ENCODE peak calls at places on chromosomes 6 and 20, in five cellular contexts. P is adrenal gland, Y is fibroblast of lung, E is pancreas, B is SK-N-SH. V is an unnamed sample.

GRCh38 chr6:89613790-89614189 is 24.8 kb downstream of the LYRM2 start:
- DNase-seq in P (no peak), Y (no peak), E (no peak), B (no peak), V (no peak)

GRCh38 chr6:89120371-89120770 is 2.5 kb upstream of the SRSF12 start:
- DNase-seq in P (no peak), Y (peak; percentile 44), E (no peak), B (no peak), V (no peak)

GRCh38 chr6:53651764-53652401 is 13.7 kb downstream of the KLHL31 start:
- DNase-seq in P (peak; percentile 76), Y (peak; percentile 64), E (peak; percentile 91), B (peak; percentile 80), V (peak; percentile 38)

GRCh38 chr6:119181046-119181445 is 102.6 kb upstream of the FAM184A start:
- DNase-seq in P (no peak), Y (no peak), E (no peak), B (no peak), V (no peak)

GRCh38 chr20:49699200-49699992 is 14.3 kb downstream of the B4GALT5 start:
- DNase-seq in P (no peak), Y (peak; percentile 87), E (no peak), B (no peak), V (no peak)

GRCh38 chr6:131107166-131107565 is 28.1 kb upstream of the AKAP7 start:
- DNase-seq in P (peak; percentile 35), Y (peak; percentile 96), E (no peak), B (no peak), V (no peak)

GRCh38 chr6:140463312-140463710 is 1088.9 kb upstream of the CITED2 start:
- DNase-seq in P (no peak), Y (no peak), E (no peak), B (no peak), V (no peak)

GRCh38 chr6:84674395-84674794 is 90.0 kb downstream of the TBX18 start:
- DNase-seq in P (no peak), Y (no peak), E (no peak), B (no peak), V (no peak)

GRCh38 chr6:170489836-170490235 is 63.3 kb downstream of the PSMB1 start:
- DNase-seq in P (no peak), Y (no peak), E (no peak), B (no peak), V (no peak)

GRCh38 chr6:19382676-19383075 is 454.5 kb upstream of the ID4 start:
- DNase-seq in P (no peak), Y (no peak), E (no peak), B (no peak), V (no peak)

GRCh38 chr6:132390451-132390850 is 10.8 kb downstream of the MOXD1 start:
- DNase-seq in P (no peak), Y (no peak), E (no peak), B (no peak), V (no peak)

GRCh38 chr6:134379086-134379485 is 61.2 kb upstream of the SGK1 start:
- DNase-seq in P (no peak), Y (no peak), E (peak; percentile 82), B (no peak), V (no peak)

GRCh38 chr20:58161192-58161591 is 67.3 kb downstream of the ANKRD60 start:
- DNase-seq in P (no peak), Y (no peak), E (no peak), B (no peak), V (no peak)

GRCh38 chr20:61140576-61140975 is 111.5 kb upstream of the CDH4 start:
- DNase-seq in P (no peak), Y (no peak), E (no peak), B (no peak), V (no peak)

GRCh38 chr6:146289816-146290588 is 253.6 kb upstream of the RAB32 start:
- DNase-seq in P (no peak), Y (peak; percentile 77), E (no peak), B (no peak), V (no peak)

GRCh38 chr20:14879020-14879697 is 541.7 kb upstream of the FLRT3 start:
- DNase-seq in P (no peak), Y (peak; percentile 81), E (no peak), B (no peak), V (no peak)

GRCh38 chr6:6191476-6191875 is 129.0 kb downstream of the F13A1 start:
- DNase-seq in P (no peak), Y (no peak), E (no peak), B (no peak), V (no peak)

GRCh38 chr6:168127384-168127868 is 48.4 kb upstream of the FRMD1 start:
- DNase-seq in P (no peak), Y (no peak), E (no peak), B (no peak), V (no peak)

GRCh38 chr6:116087437-116088027 is 13.1 kb upstream of the NT5DC1 start:
- DNase-seq in P (no peak), Y (peak; percentile 72), E (no peak), B (no peak), V (no peak)

GRCh38 chr6:1839315-1839714 is 229.6 kb downstream of the FOXC1 start:
- DNase-seq in P (no peak), Y (no peak), E (no peak), B (no peak), V (no peak)

GRCh38 chr6:166720859-166721258 is 93.8 kb upstream of the RPS6KA2 start:
- DNase-seq in P (no peak), Y (no peak), E (no peak), B (no peak), V (no peak)

GRCh38 chr6:105755885-105756284 is 330.3 kb upstream of the PRDM1 start:
- DNase-seq in P (no peak), Y (no peak), E (no peak), B (no peak), V (no peak)
- TF ChIP-seq CTCF in P (no peak), Y (no peak), E (no peak), B (no peak), V (no peak)

GRCh38 chr20:5141615-5142014 is 14.8 kb downstream of the CDS2 start:
- DNase-seq in P (no peak), Y (peak; percentile 46), E (no peak), B (no peak), V (no peak)

GRCh38 chr20:5145365-5146301 is 18.8 kb downstream of the CDS2 start:
- DNase-seq in P (no peak), Y (peak; percentile 30), E (no peak), B (no peak), V (no peak)

GRCh38 chr20:5147193-5147592 is 20.4 kb downstream of the CDS2 start:
- DNase-seq in P (no peak), Y (no peak), E (no peak), B (no peak), V (no peak)

GRCh38 chr20:5146302-5146653 is 19.5 kb downstream of the CDS2 start:
- DNase-seq in P (no peak), Y (no peak), E (no peak), B (no peak), V (no peak)

GRCh38 chr20:5143856-5144255 is 17.0 kb downstream of the CDS2 start:
- DNase-seq in P (no peak), Y (no peak), E (no peak), B (no peak), V (no peak)
- H3K4me1 ChIP-seq in P (peaks cover 59% of the 10 kb centered on the region), Y (no peaks in the 10 kb centered on the region), E (peaks cover 3% of the 10 kb centered on the region), B (no peaks in the 10 kb centered on the region), V (peaks cover 16% of the 10 kb centered on the region)

DNA sequence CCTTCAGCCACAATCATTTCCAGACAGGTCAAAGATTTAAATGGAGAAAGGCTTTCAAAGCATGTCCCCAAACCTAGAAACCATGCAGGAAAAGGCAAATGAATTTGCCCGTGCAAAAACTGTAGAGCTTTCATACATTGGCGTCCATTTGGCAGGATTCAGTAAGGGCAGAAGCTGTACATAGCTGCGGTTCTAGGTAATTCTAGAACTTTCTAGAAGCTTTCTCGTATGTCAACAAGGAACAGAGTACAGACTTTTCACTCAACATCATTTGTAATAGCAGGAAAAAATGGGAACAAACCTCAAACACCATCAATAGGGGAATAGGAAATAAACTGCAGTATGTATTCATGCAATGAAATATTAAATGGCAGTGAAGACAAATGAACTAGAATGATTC is 11.1 kb upstream of the MAPK13 start:
- DNase-seq in P (no peak), Y (no peak), E (no peak), B (no peak), V (no peak)
- TF ChIP-seq CTCF in P (no peak), Y (no peak), E (no peak), B (no peak), V (no peak)

GRCh38 chr6:127859956-127860355 is 40.9 kb downstream of the THEMIS start:
- DNase-seq in P (no peak), Y (peak; percentile 12), E (no peak), B (no peak), V (no peak)

GRCh38 chr6:127857051-127857637 is 43.7 kb downstream of the THEMIS start:
- DNase-seq in P (no peak), Y (no peak), E (no peak), B (no peak), V (no peak)

GRCh38 chr6:127858992-127859391 is 41.9 kb downstream of the THEMIS start:
- DNase-seq in P (no peak), Y (no peak), E (no peak), B (no peak), V (no peak)

GRCh38 chr6:127854009-127854408 is 46.8 kb downstream of the THEMIS start:
- DNase-seq in P (no peak), Y (no peak), E (no peak), B (no peak), V (no peak)

GRCh38 chr6:127855542-127856159 is 45.2 kb downstream of the THEMIS start:
- DNase-seq in P (no peak), Y (no peak), E (peak; percentile 13), B (no peak), V (peak; percentile 17)
- H3K4me1 ChIP-seq in P (no peaks in the 10 kb centered on the region), Y (no peaks in the 10 kb centered on the region), E (no peaks in the 10 kb centered on the region), B (no peaks in the 10 kb centered on the region), V (no peaks in the 10 kb centered on the region)

V was measured in ovary.